ENCODE peak calls at places on chromosomes 16 and 17, in six cellular contexts. P, J, S, H, Y and I are unnamed samples.

GRCh38 chr17:4362141-4362540 is 4.3 kb downstream of the UBE2G1 start:
- DNase-seq in J (no peak), P (peak), S (no peak), H (no peak), Y (no peak), I (no peak)

GRCh38 chr17:66386789-66387351 is 84.5 kb downstream of the PRKCA start:
- DNase-seq in J (no peak), H (no peak), S (no peak), Y (no peak), P (no peak), I (no peak)

GRCh38 chr17:81031571-81032550 is 3.1 kb upstream of the BAIAP2 start:
- DNase-seq in P (no peak), H (peak), Y (no peak), J (no peak), S (no peak), I (no peak)

GRCh38 chr17:68035131-68035522 is 408 bp upstream of the KPNA2 start:
- DNase-seq in S (peak), H (peak), J (peak), Y (no peak), P (peak), I (no peak)

GRCh38 chr16:71373073-71373472 is 14.6 kb downstream of the CALB2 start:
- DNase-seq in J (no peak), S (no peak), Y (peak), H (no peak), P (no peak), I (no peak)

GRCh38 chr16:11277607-11278337 is 1.5 kb upstream of the PRM2 start:
- DNase-seq in Y (no peak), P (no peak), S (no peak), J (no peak), H (no peak), I (no peak)

GRCh38 chr17:55086635-55087058 is 118.1 kb downstream of the STXBP4 start:
- DNase-seq in P (no peak), J (no peak), H (no peak), S (no peak), Y (peak), I (no peak)

GRCh38 chr17:77606865-77607210 is 351.7 kb upstream of the TNRC6C start:
- DNase-seq in J (no peak), Y (no peak), H (no peak), S (no peak), P (no peak), I (no peak)

GRCh38 chr17:78597923-78598545 is 20.8 kb upstream of the DNAH17 start:
- DNase-seq in H (no peak), J (no peak), S (no peak), Y (no peak), P (no peak), I (no peak)

GRCh38 chr17:43661699-43662431 is at the start of gene MEOX1:
- DNase-seq in Y (peak), H (no peak), J (peak), S (no peak), P (no peak), I (peak)

GRCh38 chr16:69253796-69254426 is 57.2 kb upstream of the VPS4A start:
- DNase-seq in S (no peak), H (no peak), J (no peak), P (no peak), Y (no peak), I (no peak)

GRCh38 chr17:78689029-78689428 is 93.0 kb downstream of the CYTH1 start:
- DNase-seq in H (no peak), P (peak), S (no peak), Y (no peak), J (no peak), I (peak)

GRCh38 chr17:19346351-19347255 is 15.9 kb downstream of the B9D1 start:
- DNase-seq in P (peak), S (peak), Y (peak), J (peak), H (peak), I (no peak)

GRCh38 chr16:17448640-17449638 is 21.8 kb downstream of the XYLT1 start:
- DNase-seq in Y (no peak), H (peak), P (peak), J (peak), S (no peak), I (peak)

GRCh38 chr17:307741-308507 is 44.7 kb downstream of the RPH3AL start:
- DNase-seq in S (no peak), J (peak), H (peak), P (no peak), Y (no peak), I (no peak)

GRCh38 chr16:65497571-65497970 is 375.7 kb upstream of the CDH11 start:
- DNase-seq in Y (peak), J (no peak), P (no peak), H (no peak), S (no peak), I (no peak)
- H3K4me3 ChIP-seq in Y (no peak), J (no peak), P (no peak), H (no peak), S (no peak), I (no peak)

DNA sequence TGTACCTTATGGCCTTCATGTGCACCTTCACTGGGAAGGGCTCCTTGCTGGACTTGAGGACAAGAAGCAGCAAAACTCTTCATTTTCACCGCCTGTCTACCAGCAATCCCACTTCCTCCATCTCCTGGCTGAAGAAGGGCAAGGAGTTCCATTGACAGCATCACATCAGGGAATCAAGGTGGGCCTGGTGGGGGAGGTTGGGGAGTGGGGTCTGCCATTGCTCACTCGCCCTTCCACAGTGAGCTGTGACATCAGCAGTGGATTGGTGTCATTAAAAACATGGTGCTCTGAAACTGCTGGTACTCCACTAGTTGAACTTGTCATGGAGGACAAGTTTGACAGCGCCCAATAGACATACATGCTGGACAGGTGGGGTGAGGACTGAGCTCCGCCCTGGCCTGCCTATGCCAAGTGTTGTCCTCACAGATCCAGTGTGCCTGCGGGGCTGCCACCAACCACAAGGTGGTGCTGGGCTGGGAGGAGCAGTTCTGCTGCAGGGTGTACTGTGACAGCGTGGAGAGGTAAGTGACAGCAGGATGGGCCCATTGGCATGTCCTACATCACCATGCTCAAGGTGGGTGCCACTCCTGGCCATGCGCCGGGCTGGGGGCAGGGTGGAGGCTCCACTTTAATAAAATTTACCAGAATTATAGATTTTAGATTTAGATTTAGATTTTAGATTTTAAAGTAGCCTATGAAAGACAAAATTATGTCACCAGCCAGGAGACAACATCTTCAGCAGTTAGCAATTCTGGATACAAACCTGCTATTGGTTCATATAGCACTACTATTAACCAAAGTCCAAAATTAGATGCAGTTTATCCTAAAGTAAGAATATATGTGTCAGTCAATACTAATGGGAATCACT is 1729.1 kb downstream of the TP53TG3F start:
- DNase-seq in S (no peak), P (peak), J (no peak), Y (no peak), H (no peak), I (no peak)
- TF ChIP-seq CTCF in S (no peak), P (peak), J (peak), Y (no peak), H (no peak), I (no peak)

GRCh38 chr16:46790599-46791270 is 40.2 kb downstream of the C16orf87 start:
- DNase-seq in J (no peak), P (no peak), Y (no peak), H (no peak), S (no peak), I (no peak)
- H3K4me3 ChIP-seq in J (no peak), P (peak), Y (peak), H (peak), S (peak), I (peak)

GRCh38 chr17:61582593-61582992 is 8.4 kb downstream of the NACA2 start:
- DNase-seq in P (no peak), S (no peak), Y (no peak), H (no peak), J (no peak), I (no peak)

GRCh38 chr17:61584266-61584665 is 6.8 kb downstream of the NACA2 start:
- DNase-seq in P (no peak), Y (no peak), J (no peak), S (no peak), H (no peak), I (no peak)

GRCh38 chr17:61583660-61584264 is 7.3 kb downstream of the NACA2 start:
- DNase-seq in P (no peak), S (no peak), H (no peak), J (no peak), Y (no peak), I (no peak)

GRCh38 chr17:61581611-61582349 is 9.2 kb downstream of the NACA2 start:
- DNase-seq in J (no peak), Y (no peak), S (no peak), P (no peak), H (no peak), I (no peak)

GRCh38 chr17:61583242-61583641 is 7.8 kb downstream of the NACA2 start:
- DNase-seq in S (no peak), Y (peak), H (no peak), P (peak), J (no peak), I (peak)
- TF ChIP-seq CTCF in S (no peak), Y (peak), H (no peak), P (peak), J (no peak), I (peak)